ENCODE peak calls at places on chromosomes 16 and 17, in five cellular contexts. S, G, W, Y and R are unnamed samples.

GRCh38 chr16:64211306-64211705 is 910.6 kb downstream of the CDH11 start:
- DNase-seq in S (no peak), G (no peak), W (no peak), Y (no peak), R (no peak)

GRCh38 chr17:9898812-9899211 is 6.3 kb downstream of the RCVRN start:
- DNase-seq in S (no peak), G (no peak), W (no peak), Y (no peak), R (no peak)

GRCh38 chr16:81095953-81096714 is at the start of gene GCSH:
- DNase-seq in S (peak; percentile 99), G (peak; percentile 96), W (peak; percentile 96), Y (peak; percentile 99), R (peak; percentile 99)

GRCh38 chr16:66427871-66428681 is 981 bp downstream of the BEAN1 start:
- DNase-seq in S (peak; percentile 51), G (no peak), W (peak; percentile 72), Y (no peak), R (peak; percentile 28)

GRCh38 chr16:88077328-88078108 is 126.3 kb downstream of the BANP start:
- DNase-seq in S (no peak), G (no peak), W (peak; percentile 75), Y (no peak), R (no peak)

GRCh38 chr17:37828313-37829124 is 83.7 kb upstream of the HNF1B start:
- DNase-seq in S (no peak), G (no peak), W (no peak), Y (no peak), R (no peak)

GRCh38 chr17:19744492-19744891 is 3.6 kb downstream of the ALDH3A1 start:
- DNase-seq in S (no peak), G (no peak), W (no peak), Y (no peak), R (no peak)

GRCh38 chr16:48959204-48959603 is 322.4 kb downstream of the CBLN1 start:
- DNase-seq in S (no peak), G (no peak), W (no peak), Y (no peak), R (no peak)

GRCh38 chr17:10198509-10199249 is at the start of gene GAS7:
- DNase-seq in S (peak; percentile 89), G (no peak), W (peak; percentile 65), Y (peak; percentile 18), R (peak; percentile 64)

GRCh38 chr17:29151567-29151966 is 28.6 kb downstream of the MYO18A start:
- DNase-seq in S (no peak), G (no peak), W (no peak), Y (peak; percentile 60), R (no peak)

GRCh38 chr17:79800325-79801155 is 3.7 kb upstream of the CBX8 start:
- DNase-seq in S (peak; percentile 58), G (no peak), W (peak; percentile 45), Y (peak; percentile 77), R (no peak)

GRCh38 chr16:87123356-87124001 is 193.7 kb downstream of the C16orf95 start:
- DNase-seq in S (no peak), G (no peak), W (no peak), Y (peak; percentile 23), R (no peak)

GRCh38 chr16:8818499-8819270 is 21.0 kb downstream of the PMM2 start:
- DNase-seq in S (no peak), G (no peak), W (no peak), Y (no peak), R (no peak)

GRCh38 chr17:17303010-17303846 is at the start of gene NT5M:
- DNase-seq in S (peak; percentile 85), G (no peak), W (peak; percentile 95), Y (peak; percentile 66), R (peak; percentile 73)

GRCh38 chr17:75642221-75643032 is 9.2 kb downstream of the SMIM5 start:
- DNase-seq in S (no peak), G (no peak), W (no peak), Y (no peak), R (no peak)

GRCh38 chr17:2086306-2086705 is 31.4 kb downstream of the HIC1 start:
- DNase-seq in S (no peak), G (no peak), W (no peak), Y (no peak), R (no peak)

GRCh38 chr17:57823469-57824401 is 26.1 kb downstream of the MRPS23 start:
- DNase-seq in S (peak; percentile 19), G (no peak), W (no peak), Y (peak; percentile 21), R (no peak)

GRCh38 chr17:61338000-61338864 is 61.4 kb upstream of the TBX2 start:
- DNase-seq in S (no peak), G (no peak), W (no peak), Y (peak; percentile 44), R (no peak)

GRCh38 chr16:4529085-4530060 is 9.2 kb downstream of the CDIP1 start:
- DNase-seq in S (no peak), G (no peak), W (no peak), Y (peak; percentile 62), R (no peak)

GRCh38 chr16:69839798-69840409 is 77.8 kb downstream of the WWP2 start:
- DNase-seq in S (no peak), G (no peak), W (no peak), Y (no peak), R (no peak)

GRCh38 chr16:57307365-57307764 is 22.9 kb upstream of the PLLP start:
- DNase-seq in S (no peak), G (no peak), W (no peak), Y (no peak), R (no peak)

GRCh38 chr16:84617068-84617630 is 729 bp downstream of the COTL1 start:
- DNase-seq in S (peak; percentile 40), G (no peak), W (peak; percentile 65), Y (peak; percentile 16), R (no peak)

GRCh38 chr17:56536766-56537165 is 56.7 kb upstream of the NOG start:
- DNase-seq in S (no peak), G (no peak), W (no peak), Y (no peak), R (no peak)

GRCh38 chr17:41873559-41874292 is 8.5 kb upstream of the KLHL11 start:
- DNase-seq in S (no peak), G (no peak), W (no peak), Y (no peak), R (no peak)

GRCh38 chr16:23999663-24000062 is 163.9 kb downstream of the PRKCB start:
- DNase-seq in S (no peak), G (no peak), W (no peak), Y (no peak), R (no peak)

GRCh38 chr16:88713568-88714419 is 7.5 kb downstream of the CTU2 start:
- DNase-seq in S (no peak), G (no peak), W (no peak), Y (no peak), R (no peak)

GRCh38 chr17:35189291-35189690 is 4.9 kb downstream of the SLC35G3 start:
- DNase-seq in S (no peak), G (no peak), W (no peak), Y (peak; percentile 14), R (no peak)

GRCh38 chr16:72876981-72877373 is 171.0 kb downstream of the ZFHX3 start:
- DNase-seq in S (no peak), G (no peak), W (no peak), Y (peak; percentile 66), R (no peak)

GRCh38 chr16:65125871-65126270 is 4.0 kb upstream of the CDH11 start:
- DNase-seq in S (no peak), G (no peak), W (no peak), Y (peak; percentile 85), R (no peak)

GRCh38 chr16:1512774-1513173 is 19.6 kb downstream of the TELO2 start:
- DNase-seq in S (no peak), G (no peak), W (no peak), Y (no peak), R (no peak)

GRCh38 chr16:12060751-12061150 is 84.2 kb downstream of the SNX29 start:
- DNase-seq in S (no peak), G (no peak), W (no peak), Y (no peak), R (no peak)

GRCh38 chr16:12054868-12055267 is 78.3 kb downstream of the SNX29 start:
- DNase-seq in S (no peak), G (no peak), W (no peak), Y (no peak), R (no peak)

GRCh38 chr16:12059216-12059769 is 82.8 kb downstream of the SNX29 start:
- DNase-seq in S (no peak), G (no peak), W (peak; percentile 49), Y (no peak), R (no peak)

GRCh38 chr16:12054396-12054795 is 77.9 kb downstream of the SNX29 start:
- DNase-seq in S (no peak), G (no peak), W (no peak), Y (no peak), R (no peak)

GRCh38 chr16:12057276-12057675 is 80.7 kb downstream of the SNX29 start:
- DNase-seq in S (no peak), G (no peak), W (no peak), Y (peak; percentile 70), R (no peak)
- TF ChIP-seq CTCF in S (no peak), G (no peak), W (no peak), Y (no peak), R (no peak)

DNA sequence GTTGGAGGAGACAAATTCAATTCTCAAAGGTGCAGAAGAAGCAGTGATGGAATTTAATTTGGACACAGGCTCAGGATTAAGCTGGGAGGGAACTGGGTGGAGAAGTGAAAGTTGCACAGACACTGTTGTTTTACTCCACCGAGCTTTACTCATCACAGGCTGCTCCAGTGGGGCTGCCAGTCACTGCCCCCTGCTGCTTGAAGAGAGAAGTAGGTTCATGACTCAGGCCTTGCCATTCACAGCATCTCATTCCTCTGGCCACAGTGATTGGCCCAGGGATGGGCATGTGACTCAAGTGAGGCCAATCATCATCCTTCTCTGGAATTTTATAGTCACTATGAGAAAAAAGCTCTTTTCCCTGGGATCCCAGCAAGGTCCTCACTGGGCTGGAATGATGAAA is 11.8 kb downstream of the GNAO1 start:
- DNase-seq in S (peak; percentile 21), G (peak; percentile 41), W (peak; percentile 44), Y (peak; percentile 9), R (no peak)
- TF ChIP-seq CTCF in S (peak; percentile 40), G (peak; percentile 69), W (peak; percentile 37), Y (peak; percentile 16), R (no peak)

GRCh38 chr17:31598921-31599571 is 207.6 kb downstream of the RAB11FIP4 start:
- DNase-seq in S (no peak), G (no peak), W (no peak), Y (peak; percentile 43), R (no peak)
- TF ChIP-seq CTCF in S (no peak), G (no peak), W (no peak), Y (no peak), R (no peak)

GRCh38 chr16:86110726-86111125 is 211.8 kb downstream of the IRF8 start:
- DNase-seq in S (no peak), G (no peak), W (no peak), Y (no peak), R (no peak)
- TF ChIP-seq CTCF in S (no peak), G (no peak), W (no peak), Y (no peak), R (no peak)